ENCODE peak calls at places on chromosomes 1 and 21, in seven cellular contexts. Y, O, R, V, M, N and K are unnamed samples. For H3K4me1, the result is how much of the 10 kb centered on the place peaks cover.

GRCh38 chr1:200351826-200352549 is 57.8 kb downstream of the ZNF281 start:
- DNase-seq in N (no peak), R (peak), M (peak), Y (no peak), O (no peak), V (peak), K (peak)

GRCh38 chr1:36306210-36306901 is at the start of gene SH3D21:
- DNase-seq in Y (no peak), N (peak), R (peak), V (no peak), M (peak), O (peak), K (peak)

GRCh38 chr1:109719337-109719837 is 7.3 kb downstream of the GSTM5 start:
- DNase-seq in O (no peak), V (peak), N (no peak), M (no peak), Y (no peak), R (peak), K (peak)

GRCh38 chr1:201142011-201142853 is 12.0 kb downstream of the TMEM9 start:
- DNase-seq in M (no peak), V (no peak), N (no peak), R (no peak), Y (no peak), O (no peak), K (no peak)

GRCh38 chr1:187848321-187848720 is 1019.6 kb downstream of the PLA2G4A start:
- DNase-seq in V (no peak), M (no peak), N (no peak), R (no peak), O (no peak), Y (no peak), K (no peak)

GRCh38 chr1:43873851-43874250 is 59.8 kb upstream of the ARTN start:
- DNase-seq in V (no peak), M (no peak), Y (no peak), N (no peak), O (no peak), R (no peak), K (peak)

GRCh38 chr1:145916745-145917144 is 1.8 kb downstream of the PEX11B start:
- DNase-seq in N (no peak), V (peak), R (no peak), M (no peak), O (no peak), Y (no peak), K (peak)

GRCh38 chr1:9009438-9010366 is 16.5 kb downstream of the SLC2A7 start:
- DNase-seq in N (peak), Y (no peak), R (peak), M (peak), V (peak), O (no peak), K (no peak)

GRCh38 chr1:54429838-54430237 is 23.6 kb upstream of the SSBP3 start:
- DNase-seq in V (no peak), R (no peak), M (no peak), N (no peak), O (no peak), Y (no peak), K (no peak)

GRCh38 chr21:39087238-39087975 is 95.8 kb downstream of the PSMG1 start:
- DNase-seq in R (no peak), O (no peak), N (no peak), V (peak), M (no peak), Y (no peak), K (no peak)

GRCh38 chr1:115062542-115063004 is 26.7 kb downstream of the TSPAN2 start:
- DNase-seq in M (peak), O (no peak), N (peak), V (peak), R (no peak), Y (no peak), K (no peak)

GRCh38 chr1:219812086-219812485 is 116.3 kb downstream of the SLC30A10 start:
- DNase-seq in V (no peak), Y (no peak), O (no peak), R (no peak), N (no peak), M (no peak), K (no peak)

DNA sequence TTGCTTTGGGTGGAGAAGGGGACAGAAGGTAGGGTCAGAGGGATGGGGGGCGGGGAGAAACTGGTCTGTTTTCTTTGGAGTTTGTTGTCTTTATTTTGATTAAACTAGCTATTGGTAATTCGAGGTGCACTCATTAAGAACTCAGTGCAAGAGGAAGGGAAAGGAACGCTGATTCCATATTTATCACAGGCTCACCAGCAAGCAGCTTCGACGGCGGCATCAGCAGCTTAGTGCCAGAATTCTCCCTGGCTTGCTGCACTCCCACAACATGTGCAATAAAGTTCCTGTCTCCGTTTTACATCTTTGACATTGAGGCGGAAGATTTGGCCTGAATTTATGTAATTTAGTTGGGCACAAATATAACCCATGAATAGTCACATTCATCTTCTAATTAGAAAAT is 57.6 kb downstream of the PEX14 start:
- DNase-seq in R (no peak), V (no peak), M (no peak), O (no peak), N (no peak), Y (no peak), K (no peak)
- H3K4me1 ChIP-seq in R (under half), V (under half), M (under half), O (under half), N (under half), Y (under half), K (under half)

GRCh38 chr21:31909772-31910470 is 37.1 kb downstream of the HUNK start:
- DNase-seq in R (no peak), V (no peak), M (no peak), O (no peak), N (no peak), Y (no peak), K (no peak)
- H3K4me1 ChIP-seq in R (under half), V (under half), M (under half), O (under half), N (under half), Y (under half), K (under half)

GRCh38 chr1:26357121-26357602 is 3.2 kb upstream of the CRYBG2 start:
- DNase-seq in V (no peak), R (no peak), N (peak), M (no peak), O (no peak), Y (no peak), K (no peak)

GRCh38 chr1:26353210-26353859 is 595 bp downstream of the CRYBG2 start:
- DNase-seq in M (no peak), O (no peak), N (no peak), R (no peak), Y (no peak), V (no peak), K (no peak)

GRCh38 chr1:26353976-26354820 is at the start of gene CRYBG2:
- DNase-seq in V (no peak), Y (no peak), M (no peak), N (peak), R (no peak), O (no peak), K (no peak)

GRCh38 chr1:26356106-26356505 is 2.2 kb upstream of the CRYBG2 start:
- DNase-seq in O (no peak), R (no peak), N (no peak), Y (no peak), V (no peak), M (no peak), K (no peak)

GRCh38 chr1:26354972-26355371 is 1.0 kb upstream of the CRYBG2 start:
- DNase-seq in V (no peak), Y (no peak), M (no peak), R (no peak), N (no peak), O (no peak), K (no peak)
- H3K4me1 ChIP-seq in V (under half), Y (half or more), M (under half), R (under half), N (half or more), O (under half), K (under half)

GRCh38 chr1:153539395-153540093 is 1.2 kb downstream of the S100A5 start:
- DNase-seq in R (no peak), M (no peak), Y (no peak), O (no peak), V (no peak), N (no peak), K (no peak)
- H3K4me1 ChIP-seq in R (half or more), M (half or more), Y (half or more), O (under half), V (under half), N (half or more), K (half or more)

GRCh38 chr1:156126701-156127534 is 12.4 kb downstream of the LMNA start:
- DNase-seq in O (no peak), M (peak), N (peak), R (peak), Y (no peak), V (peak), K (peak)
- H3K4me1 ChIP-seq in O (under half), M (half or more), N (half or more), R (half or more), Y (half or more), V (half or more), K (half or more)

DNA sequence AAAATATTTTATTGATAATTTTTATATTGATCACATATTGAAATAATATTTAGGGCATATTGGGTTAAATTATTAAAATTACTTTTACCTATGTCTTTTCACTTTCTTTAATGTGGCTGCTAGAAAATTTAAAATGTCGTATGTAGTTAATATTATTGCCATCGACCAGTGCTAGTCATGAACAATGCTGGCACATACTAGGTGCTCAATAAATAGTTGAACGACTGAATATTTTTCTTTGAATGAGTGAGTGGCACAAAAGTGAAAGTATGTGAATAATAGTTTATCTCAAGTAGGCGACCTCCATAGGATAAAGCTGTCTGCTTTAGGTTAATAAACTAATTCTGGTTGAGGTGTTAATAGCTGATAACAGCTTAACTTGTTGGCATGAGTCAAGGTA is 150.8 kb upstream of the FGGY start:
- DNase-seq in O (no peak), N (no peak), R (no peak), M (no peak), V (no peak), Y (no peak), K (no peak)
- H3K4me1 ChIP-seq in O (under half), N (under half), R (under half), M (under half), V (under half), Y (half or more), K (half or more)